ENCODE peak calls at places on chromosomes 3 and 15, in four cellular contexts. V, E, I and U are unnamed samples.

GRCh38 chr15:84946772-84947489 is 34.7 kb upstream of the PDE8A start:
- DNase-seq in E (no peak), I (no peak), V (no peak), U (no peak)

GRCh38 chr3:120332646-120333045 is 16.5 kb downstream of the LRRC58 start:
- DNase-seq in V (no peak), E (no peak), I (no peak), U (no peak)

GRCh38 chr3:64223809-64224570 is 1.3 kb downstream of the PRICKLE2 start:
- DNase-seq in V (no peak), E (no peak), I (no peak), U (no peak)

GRCh38 chr3:49566312-49566711 is 12.0 kb downstream of the BSN start:
- DNase-seq in V (no peak), E (no peak), I (no peak), U (no peak)

GRCh38 chr3:11603628-11604027 is 40.1 kb downstream of the VGLL4 start:
- DNase-seq in V (no peak), I (peak), E (no peak), U (no peak)

GRCh38 chr3:106302451-106303221 is 433.8 kb upstream of the CBLB start:
- DNase-seq in I (no peak), V (no peak), E (no peak), U (no peak)

GRCh38 chr3:114745322-114746240 is 401.5 kb downstream of the ZBTB20 start:
- DNase-seq in E (no peak), V (peak), I (no peak), U (no peak)

GRCh38 chr15:63407612-63408011 is 26.0 kb upstream of the CA12 start:
- DNase-seq in V (peak), I (peak), E (no peak), U (no peak)

GRCh38 chr15:80979538-80980200 is 9.9 kb downstream of the MESD start:
- DNase-seq in I (no peak), E (no peak), V (no peak), U (no peak)

GRCh38 chr3:82509951-82510603 is 748.6 kb upstream of the GBE1 start:
- DNase-seq in I (no peak), V (no peak), E (no peak), U (no peak)

GRCh38 chr3:16978234-16978920 is 93.6 kb downstream of the PLCL2 start:
- DNase-seq in V (no peak), I (no peak), E (no peak), U (no peak)

GRCh38 chr15:85482896-85483295 is 102.5 kb downstream of the AKAP13 start:
- DNase-seq in E (no peak), I (no peak), V (no peak), U (no peak)

GRCh38 chr3:134697830-134698699 is 47.2 kb upstream of the KY start:
- DNase-seq in V (no peak), I (peak), E (no peak), U (no peak)